ENCODE peak calls at places on chromosomes 7 and 10, in seven cellular contexts. One of them, this sample, is unnamed.

GRCh38 chr7:97973206-97973658 is 16.8 kb downstream of the OCM2 start:
- DNase-seq in fibroblast of lung: no peak
- DNase-seq in astrocyte of the spinal cord: peak
- DNase-seq in NCI-H1092 treated with DMSO at 0.1 percent for 48 hours: peak
- DNase-seq in neuronal stem cell: no peak
- DNase-seq in OCI-M1: no peak
- DNase-seq in stimulated activated CD8-positive, alpha-beta memory T cell treated with anti-CD3 and anti-CD28 coated beads, Interleukin-7, amount 100 ng/mL, for 48 hours: no peak
- DNase-seq in this sample: no peak

GRCh38 chr10:131689016-131689415 is 211.8 kb upstream of the PPP2R2D start:
- DNase-seq in fibroblast of lung: no peak
- DNase-seq in neuronal stem cell: no peak
- DNase-seq in OCI-M1: no peak
- DNase-seq in astrocyte of the spinal cord: no peak
- DNase-seq in NCI-H1092 treated with DMSO at 0.1 percent for 48 hours: no peak
- DNase-seq in stimulated activated CD8-positive, alpha-beta memory T cell treated with anti-CD3 and anti-CD28 coated beads, Interleukin-7, amount 100 ng/mL, for 48 hours: no peak
- DNase-seq in this sample: peak

GRCh38 chr7:82945480-82945879 is 217.2 kb downstream of the PCLO start:
- DNase-seq in astrocyte of the spinal cord: no peak
- DNase-seq in neuronal stem cell: no peak
- DNase-seq in stimulated activated CD8-positive, alpha-beta memory T cell treated with anti-CD3 and anti-CD28 coated beads, Interleukin-7, amount 100 ng/mL, for 48 hours: no peak
- DNase-seq in fibroblast of lung: no peak
- DNase-seq in OCI-M1: no peak
- DNase-seq in NCI-H1092 treated with DMSO at 0.1 percent for 48 hours: no peak
- DNase-seq in this sample: no peak

GRCh38 chr7:154183946-154184345 is 131.7 kb downstream of the DPP6 start:
- DNase-seq in OCI-M1: no peak
- DNase-seq in stimulated activated CD8-positive, alpha-beta memory T cell treated with anti-CD3 and anti-CD28 coated beads, Interleukin-7, amount 100 ng/mL, for 48 hours: no peak
- DNase-seq in fibroblast of lung: no peak
- DNase-seq in NCI-H1092 treated with DMSO at 0.1 percent for 48 hours: no peak
- DNase-seq in neuronal stem cell: no peak
- DNase-seq in astrocyte of the spinal cord: no peak
- DNase-seq in this sample: no peak

GRCh38 chr10:34045571-34046190 is 711.2 kb upstream of the NRP1 start:
- DNase-seq in astrocyte of the spinal cord: peak
- DNase-seq in fibroblast of lung: peak
- DNase-seq in NCI-H1092 treated with DMSO at 0.1 percent for 48 hours: no peak
- DNase-seq in OCI-M1: no peak
- DNase-seq in stimulated activated CD8-positive, alpha-beta memory T cell treated with anti-CD3 and anti-CD28 coated beads, Interleukin-7, amount 100 ng/mL, for 48 hours: no peak
- DNase-seq in neuronal stem cell: no peak
- DNase-seq in this sample: no peak

GRCh38 chr7:127251458-127252379 is 1.0 kb downstream of the GRM8 start:
- DNase-seq in stimulated activated CD8-positive, alpha-beta memory T cell treated with anti-CD3 and anti-CD28 coated beads, Interleukin-7, amount 100 ng/mL, for 48 hours: no peak
- DNase-seq in OCI-M1: no peak
- DNase-seq in neuronal stem cell: peak
- DNase-seq in NCI-H1092 treated with DMSO at 0.1 percent for 48 hours: peak
- DNase-seq in astrocyte of the spinal cord: no peak
- DNase-seq in fibroblast of lung: no peak
- DNase-seq in this sample: peak

GRCh38 chr7:43754596-43754995 is 3.9 kb upstream of the BLVRA start:
- DNase-seq in neuronal stem cell: no peak
- DNase-seq in OCI-M1: no peak
- DNase-seq in stimulated activated CD8-positive, alpha-beta memory T cell treated with anti-CD3 and anti-CD28 coated beads, Interleukin-7, amount 100 ng/mL, for 48 hours: no peak
- DNase-seq in fibroblast of lung: no peak
- DNase-seq in astrocyte of the spinal cord: no peak
- DNase-seq in NCI-H1092 treated with DMSO at 0.1 percent for 48 hours: no peak
- DNase-seq in this sample: no peak

GRCh38 chr10:37643187-37643586 is 214.2 kb downstream of the ZNF248 start:
- DNase-seq in stimulated activated CD8-positive, alpha-beta memory T cell treated with anti-CD3 and anti-CD28 coated beads, Interleukin-7, amount 100 ng/mL, for 48 hours: no peak
- DNase-seq in OCI-M1: no peak
- DNase-seq in astrocyte of the spinal cord: no peak
- DNase-seq in fibroblast of lung: no peak
- DNase-seq in neuronal stem cell: no peak
- DNase-seq in NCI-H1092 treated with DMSO at 0.1 percent for 48 hours: no peak
- DNase-seq in this sample: no peak

GRCh38 chr10:44014644-44015250 is 366.1 kb upstream of the ZNF32 start:
- DNase-seq in stimulated activated CD8-positive, alpha-beta memory T cell treated with anti-CD3 and anti-CD28 coated beads, Interleukin-7, amount 100 ng/mL, for 48 hours: no peak
- DNase-seq in astrocyte of the spinal cord: no peak
- DNase-seq in fibroblast of lung: no peak
- DNase-seq in NCI-H1092 treated with DMSO at 0.1 percent for 48 hours: no peak
- DNase-seq in OCI-M1: no peak
- DNase-seq in neuronal stem cell: no peak
- DNase-seq in this sample: no peak

GRCh38 chr7:74043523-74043951 is 15.6 kb downstream of the ELN start:
- DNase-seq in astrocyte of the spinal cord: peak
- DNase-seq in stimulated activated CD8-positive, alpha-beta memory T cell treated with anti-CD3 and anti-CD28 coated beads, Interleukin-7, amount 100 ng/mL, for 48 hours: no peak
- DNase-seq in fibroblast of lung: no peak
- DNase-seq in neuronal stem cell: no peak
- DNase-seq in OCI-M1: no peak
- DNase-seq in NCI-H1092 treated with DMSO at 0.1 percent for 48 hours: peak
- DNase-seq in this sample: peak

GRCh38 chr10:52598936-52599335 is 173.6 kb downstream of the MBL2 start:
- DNase-seq in neuronal stem cell: no peak
- DNase-seq in stimulated activated CD8-positive, alpha-beta memory T cell treated with anti-CD3 and anti-CD28 coated beads, Interleukin-7, amount 100 ng/mL, for 48 hours: no peak
- DNase-seq in NCI-H1092 treated with DMSO at 0.1 percent for 48 hours: no peak
- DNase-seq in astrocyte of the spinal cord: no peak
- DNase-seq in OCI-M1: no peak
- DNase-seq in fibroblast of lung: no peak
- DNase-seq in this sample: peak

GRCh38 chr7:101815826-101816488 is 1.5 kb upstream of the CUX1 start:
- DNase-seq in stimulated activated CD8-positive, alpha-beta memory T cell treated with anti-CD3 and anti-CD28 coated beads, Interleukin-7, amount 100 ng/mL, for 48 hours: no peak
- DNase-seq in fibroblast of lung: peak
- DNase-seq in NCI-H1092 treated with DMSO at 0.1 percent for 48 hours: peak
- DNase-seq in neuronal stem cell: peak
- DNase-seq in OCI-M1: peak
- DNase-seq in astrocyte of the spinal cord: peak
- DNase-seq in this sample: peak

GRCh38 chr7:143973870-143974446 is 19.3 kb downstream of the OR2F1 start:
- DNase-seq in fibroblast of lung: no peak
- DNase-seq in NCI-H1092 treated with DMSO at 0.1 percent for 48 hours: no peak
- DNase-seq in stimulated activated CD8-positive, alpha-beta memory T cell treated with anti-CD3 and anti-CD28 coated beads, Interleukin-7, amount 100 ng/mL, for 48 hours: no peak
- DNase-seq in astrocyte of the spinal cord: no peak
- DNase-seq in OCI-M1: peak
- DNase-seq in neuronal stem cell: no peak
- DNase-seq in this sample: no peak

GRCh38 chr10:21526184-21526951 is 886 bp upstream of the SKIDA1 start:
- DNase-seq in stimulated activated CD8-positive, alpha-beta memory T cell treated with anti-CD3 and anti-CD28 coated beads, Interleukin-7, amount 100 ng/mL, for 48 hours: no peak
- DNase-seq in NCI-H1092 treated with DMSO at 0.1 percent for 48 hours: peak
- DNase-seq in fibroblast of lung: peak
- DNase-seq in OCI-M1: peak
- DNase-seq in neuronal stem cell: no peak
- DNase-seq in astrocyte of the spinal cord: peak
- DNase-seq in this sample: peak

GRCh38 chr7:137130751-137131158 is 212.8 kb downstream of the PTN start:
- DNase-seq in OCI-M1: no peak
- DNase-seq in stimulated activated CD8-positive, alpha-beta memory T cell treated with anti-CD3 and anti-CD28 coated beads, Interleukin-7, amount 100 ng/mL, for 48 hours: no peak
- DNase-seq in neuronal stem cell: no peak
- DNase-seq in astrocyte of the spinal cord: peak
- DNase-seq in fibroblast of lung: peak
- DNase-seq in NCI-H1092 treated with DMSO at 0.1 percent for 48 hours: no peak
- DNase-seq in this sample: no peak

GRCh38 chr7:134718211-134718875 is 61.1 kb upstream of the CALD1 start:
- DNase-seq in astrocyte of the spinal cord: no peak
- DNase-seq in NCI-H1092 treated with DMSO at 0.1 percent for 48 hours: no peak
- DNase-seq in fibroblast of lung: peak
- DNase-seq in OCI-M1: no peak
- DNase-seq in stimulated activated CD8-positive, alpha-beta memory T cell treated with anti-CD3 and anti-CD28 coated beads, Interleukin-7, amount 100 ng/mL, for 48 hours: no peak
- DNase-seq in neuronal stem cell: no peak
- DNase-seq in this sample: no peak

GRCh38 chr10:114616103-114616502 is 42.0 kb downstream of the ABLIM1 start:
- DNase-seq in fibroblast of lung: no peak
- DNase-seq in stimulated activated CD8-positive, alpha-beta memory T cell treated with anti-CD3 and anti-CD28 coated beads, Interleukin-7, amount 100 ng/mL, for 48 hours: no peak
- DNase-seq in OCI-M1: no peak
- DNase-seq in NCI-H1092 treated with DMSO at 0.1 percent for 48 hours: no peak
- DNase-seq in neuronal stem cell: no peak
- DNase-seq in astrocyte of the spinal cord: no peak
- DNase-seq in this sample: no peak

GRCh38 chr7:22696672-22697071 is 30.3 kb upstream of the IL6 start:
- DNase-seq in OCI-M1: peak
- DNase-seq in astrocyte of the spinal cord: no peak
- DNase-seq in NCI-H1092 treated with DMSO at 0.1 percent for 48 hours: no peak
- DNase-seq in stimulated activated CD8-positive, alpha-beta memory T cell treated with anti-CD3 and anti-CD28 coated beads, Interleukin-7, amount 100 ng/mL, for 48 hours: no peak
- DNase-seq in neuronal stem cell: no peak
- DNase-seq in fibroblast of lung: peak
- DNase-seq in this sample: no peak

GRCh38 chr7:36264123-36264916 is 111.3 kb downstream of the EEPD1 start:
- DNase-seq in OCI-M1: peak
- DNase-seq in astrocyte of the spinal cord: no peak
- DNase-seq in NCI-H1092 treated with DMSO at 0.1 percent for 48 hours: no peak
- DNase-seq in neuronal stem cell: no peak
- DNase-seq in fibroblast of lung: peak
- DNase-seq in stimulated activated CD8-positive, alpha-beta memory T cell treated with anti-CD3 and anti-CD28 coated beads, Interleukin-7, amount 100 ng/mL, for 48 hours: no peak
- DNase-seq in this sample: no peak

GRCh38 chr7:13724631-13725566 is 264.6 kb downstream of the ETV1 start:
- DNase-seq in NCI-H1092 treated with DMSO at 0.1 percent for 48 hours: peak
- DNase-seq in neuronal stem cell: no peak
- DNase-seq in OCI-M1: no peak
- DNase-seq in fibroblast of lung: no peak
- DNase-seq in stimulated activated CD8-positive, alpha-beta memory T cell treated with anti-CD3 and anti-CD28 coated beads, Interleukin-7, amount 100 ng/mL, for 48 hours: no peak
- DNase-seq in astrocyte of the spinal cord: no peak
- DNase-seq in this sample: peak

GRCh38 chr7:33807779-33808482 is 97.4 kb upstream of the BMPER start:
- DNase-seq in OCI-M1: no peak
- DNase-seq in stimulated activated CD8-positive, alpha-beta memory T cell treated with anti-CD3 and anti-CD28 coated beads, Interleukin-7, amount 100 ng/mL, for 48 hours: peak
- DNase-seq in NCI-H1092 treated with DMSO at 0.1 percent for 48 hours: no peak
- DNase-seq in astrocyte of the spinal cord: peak
- DNase-seq in neuronal stem cell: no peak
- DNase-seq in fibroblast of lung: peak
- DNase-seq in this sample: peak

GRCh38 chr10:13956826-13957225 is 370.1 kb downstream of the PRPF18 start:
- DNase-seq in astrocyte of the spinal cord: peak
- DNase-seq in neuronal stem cell: no peak
- DNase-seq in stimulated activated CD8-positive, alpha-beta memory T cell treated with anti-CD3 and anti-CD28 coated beads, Interleukin-7, amount 100 ng/mL, for 48 hours: no peak
- DNase-seq in fibroblast of lung: peak
- DNase-seq in NCI-H1092 treated with DMSO at 0.1 percent for 48 hours: no peak
- DNase-seq in OCI-M1: no peak
- DNase-seq in this sample: peak

GRCh38 chr7:135755351-135755753 is 6.7 kb upstream of the FAM180A start:
- DNase-seq in NCI-H1092 treated with DMSO at 0.1 percent for 48 hours: peak
- DNase-seq in neuronal stem cell: no peak
- DNase-seq in fibroblast of lung: no peak
- DNase-seq in astrocyte of the spinal cord: no peak
- DNase-seq in stimulated activated CD8-positive, alpha-beta memory T cell treated with anti-CD3 and anti-CD28 coated beads, Interleukin-7, amount 100 ng/mL, for 48 hours: no peak
- DNase-seq in OCI-M1: no peak
- DNase-seq in this sample: no peak

GRCh38 chr7:74002474-74003017 is 25.4 kb upstream of the ELN start:
- DNase-seq in stimulated activated CD8-positive, alpha-beta memory T cell treated with anti-CD3 and anti-CD28 coated beads, Interleukin-7, amount 100 ng/mL, for 48 hours: peak
- DNase-seq in fibroblast of lung: peak
- DNase-seq in neuronal stem cell: no peak
- DNase-seq in OCI-M1: peak
- DNase-seq in NCI-H1092 treated with DMSO at 0.1 percent for 48 hours: no peak
- DNase-seq in astrocyte of the spinal cord: peak
- DNase-seq in this sample: no peak

GRCh38 chr7:5425507-5426225 is 2.0 kb upstream of the TNRC18 start:
- DNase-seq in NCI-H1092 treated with DMSO at 0.1 percent for 48 hours: peak
- DNase-seq in OCI-M1: peak
- DNase-seq in neuronal stem cell: peak
- DNase-seq in stimulated activated CD8-positive, alpha-beta memory T cell treated with anti-CD3 and anti-CD28 coated beads, Interleukin-7, amount 100 ng/mL, for 48 hours: no peak
- DNase-seq in fibroblast of lung: peak
- DNase-seq in astrocyte of the spinal cord: peak
- DNase-seq in this sample: peak

GRCh38 chr7:41472427-41473125 is 230.3 kb downstream of the INHBA start:
- DNase-seq in astrocyte of the spinal cord: peak
- DNase-seq in OCI-M1: no peak
- DNase-seq in stimulated activated CD8-positive, alpha-beta memory T cell treated with anti-CD3 and anti-CD28 coated beads, Interleukin-7, amount 100 ng/mL, for 48 hours: no peak
- DNase-seq in NCI-H1092 treated with DMSO at 0.1 percent for 48 hours: no peak
- DNase-seq in neuronal stem cell: no peak
- DNase-seq in fibroblast of lung: peak
- DNase-seq in this sample: no peak

GRCh38 chr7:5656233-5656632 is 125.2 kb downstream of the RNF216 start:
- DNase-seq in OCI-M1: no peak
- DNase-seq in stimulated activated CD8-positive, alpha-beta memory T cell treated with anti-CD3 and anti-CD28 coated beads, Interleukin-7, amount 100 ng/mL, for 48 hours: no peak
- DNase-seq in neuronal stem cell: no peak
- DNase-seq in NCI-H1092 treated with DMSO at 0.1 percent for 48 hours: no peak
- DNase-seq in fibroblast of lung: no peak
- DNase-seq in astrocyte of the spinal cord: no peak
- DNase-seq in this sample: no peak

GRCh38 chr10:119242191-119242590 is 34.8 kb downstream of the GRK5 start:
- DNase-seq in NCI-H1092 treated with DMSO at 0.1 percent for 48 hours: no peak
- DNase-seq in stimulated activated CD8-positive, alpha-beta memory T cell treated with anti-CD3 and anti-CD28 coated beads, Interleukin-7, amount 100 ng/mL, for 48 hours: no peak
- DNase-seq in OCI-M1: no peak
- DNase-seq in astrocyte of the spinal cord: no peak
- DNase-seq in neuronal stem cell: no peak
- DNase-seq in fibroblast of lung: no peak
- DNase-seq in this sample: peak

GRCh38 chr7:101989101-101989500 is 171.7 kb downstream of the CUX1 start:
- DNase-seq in astrocyte of the spinal cord: no peak
- DNase-seq in NCI-H1092 treated with DMSO at 0.1 percent for 48 hours: no peak
- DNase-seq in neuronal stem cell: no peak
- DNase-seq in OCI-M1: no peak
- DNase-seq in fibroblast of lung: no peak
- DNase-seq in stimulated activated CD8-positive, alpha-beta memory T cell treated with anti-CD3 and anti-CD28 coated beads, Interleukin-7, amount 100 ng/mL, for 48 hours: no peak
- DNase-seq in this sample: no peak

GRCh38 chr10:77104459-77104980 is 533.1 kb downstream of the KCNMA1 start:
- DNase-seq in astrocyte of the spinal cord: peak
- DNase-seq in OCI-M1: no peak
- DNase-seq in fibroblast of lung: peak
- DNase-seq in neuronal stem cell: no peak
- DNase-seq in stimulated activated CD8-positive, alpha-beta memory T cell treated with anti-CD3 and anti-CD28 coated beads, Interleukin-7, amount 100 ng/mL, for 48 hours: no peak
- DNase-seq in NCI-H1092 treated with DMSO at 0.1 percent for 48 hours: no peak
- DNase-seq in this sample: peak

This sample was measured in left kidney.